ENCODE peak calls at places on chromosome 20, in eight cellular contexts. One of them, this sample, is unnamed.

GRCh38 chr20:21225215-21225947 is 77.8 kb upstream of the XRN2 start:
- DNase-seq in brain microvascular endothelial cell: no peak
- DNase-seq in WTC11: no peak
- DNase-seq in mucosa of descending colon: no peak
- DNase-seq in cardiac fibroblast: peak; percentile 12
- DNase-seq in fibroblast of pulmonary artery: peak; percentile 39
- DNase-seq in HL-60: no peak
- DNase-seq in RWPE1: no peak
- DNase-seq in this sample: no peak

GRCh38 chr20:36035720-36036119 is 67.3 kb downstream of the CNBD2 start:
- DNase-seq in brain microvascular endothelial cell: no peak
- DNase-seq in WTC11: no peak
- DNase-seq in mucosa of descending colon: no peak
- DNase-seq in cardiac fibroblast: no peak
- DNase-seq in fibroblast of pulmonary artery: no peak
- DNase-seq in HL-60: no peak
- DNase-seq in RWPE1: peak; percentile 97
- DNase-seq in this sample: peak; percentile 67

GRCh38 chr20:32605167-32605656 is 20.1 kb upstream of the NOL4L start:
- DNase-seq in brain microvascular endothelial cell: peak; percentile 14
- DNase-seq in WTC11: no peak
- DNase-seq in mucosa of descending colon: no peak
- DNase-seq in cardiac fibroblast: peak; percentile 32
- DNase-seq in fibroblast of pulmonary artery: no peak
- DNase-seq in HL-60: peak; percentile 42
- DNase-seq in RWPE1: no peak
- DNase-seq in this sample: no peak

GRCh38 chr20:1302578-1303541 is 26.1 kb downstream of the SDCBP2 start:
- DNase-seq in brain microvascular endothelial cell: peak; percentile 22
- DNase-seq in WTC11: no peak
- DNase-seq in mucosa of descending colon: peak; percentile 13
- DNase-seq in cardiac fibroblast: peak; percentile 9
- DNase-seq in fibroblast of pulmonary artery: no peak
- DNase-seq in HL-60: no peak
- DNase-seq in RWPE1: peak; percentile 41
- DNase-seq in this sample: peak; percentile 56

GRCh38 chr20:38883081-38883980 is 42.9 kb upstream of the FAM83D start:
- DNase-seq in brain microvascular endothelial cell: peak; percentile 7
- DNase-seq in WTC11: no peak
- DNase-seq in mucosa of descending colon: no peak
- DNase-seq in cardiac fibroblast: peak; percentile 25
- DNase-seq in fibroblast of pulmonary artery: peak; percentile 33
- DNase-seq in HL-60: no peak
- DNase-seq in RWPE1: no peak
- DNase-seq in this sample: peak; percentile 43

GRCh38 chr20:56998438-56998837 is 268.0 kb downstream of the BMP7 start:
- DNase-seq in brain microvascular endothelial cell: no peak
- DNase-seq in WTC11: no peak
- DNase-seq in mucosa of descending colon: no peak
- DNase-seq in cardiac fibroblast: no peak
- DNase-seq in fibroblast of pulmonary artery: no peak
- DNase-seq in HL-60: no peak
- DNase-seq in RWPE1: no peak
- DNase-seq in this sample: no peak

GRCh38 chr20:31605031-31605901 is at the start of gene ID1:
- DNase-seq in brain microvascular endothelial cell: peak; percentile 94
- DNase-seq in WTC11: peak; percentile 95
- DNase-seq in mucosa of descending colon: peak; percentile 95
- DNase-seq in cardiac fibroblast: peak; percentile 96
- DNase-seq in fibroblast of pulmonary artery: peak; percentile 98
- DNase-seq in HL-60: peak; percentile 61
- DNase-seq in RWPE1: peak; percentile 99
- DNase-seq in this sample: peak; percentile 98

GRCh38 chr20:19121463-19121862 is 91.0 kb upstream of the SLC24A3 start:
- DNase-seq in brain microvascular endothelial cell: no peak
- DNase-seq in WTC11: no peak
- DNase-seq in mucosa of descending colon: peak; percentile 43
- DNase-seq in cardiac fibroblast: no peak
- DNase-seq in fibroblast of pulmonary artery: no peak
- DNase-seq in HL-60: no peak
- DNase-seq in RWPE1: no peak
- DNase-seq in this sample: no peak

GRCh38 chr20:56778765-56779195 is 149.7 kb downstream of the TFAP2C start:
- DNase-seq in brain microvascular endothelial cell: peak; percentile 34
- DNase-seq in WTC11: no peak
- DNase-seq in mucosa of descending colon: no peak
- DNase-seq in cardiac fibroblast: peak; percentile 8
- DNase-seq in fibroblast of pulmonary artery: peak; percentile 78
- DNase-seq in HL-60: no peak
- DNase-seq in RWPE1: no peak
- DNase-seq in this sample: peak; percentile 32

GRCh38 chr20:18719426-18719825 is 94.2 kb upstream of the SCP2D1 start:
- DNase-seq in brain microvascular endothelial cell: peak; percentile 53
- DNase-seq in WTC11: no peak
- DNase-seq in mucosa of descending colon: no peak
- DNase-seq in cardiac fibroblast: peak; percentile 19
- DNase-seq in fibroblast of pulmonary artery: peak; percentile 6
- DNase-seq in HL-60: no peak
- DNase-seq in RWPE1: no peak
- DNase-seq in this sample: no peak

GRCh38 chr20:50475879-50476292 is 34.3 kb upstream of the PTPN1 start:
- DNase-seq in brain microvascular endothelial cell: peak; percentile 43
- DNase-seq in WTC11: no peak
- DNase-seq in mucosa of descending colon: peak; percentile 66
- DNase-seq in cardiac fibroblast: peak; percentile 61
- DNase-seq in fibroblast of pulmonary artery: peak; percentile 65
- DNase-seq in HL-60: no peak
- DNase-seq in RWPE1: peak; percentile 70
- DNase-seq in this sample: peak; percentile 54

GRCh38 chr20:58700121-58700780 is 7.7 kb downstream of the NPEPL1 start:
- DNase-seq in brain microvascular endothelial cell: no peak
- DNase-seq in WTC11: peak; percentile 6
- DNase-seq in mucosa of descending colon: no peak
- DNase-seq in cardiac fibroblast: no peak
- DNase-seq in fibroblast of pulmonary artery: no peak
- DNase-seq in HL-60: no peak
- DNase-seq in RWPE1: no peak
- DNase-seq in this sample: no peak

GRCh38 chr20:41181567-41181966 is 44.2 kb downstream of the PLCG1 start:
- DNase-seq in brain microvascular endothelial cell: no peak
- DNase-seq in WTC11: no peak
- DNase-seq in mucosa of descending colon: no peak
- DNase-seq in cardiac fibroblast: no peak
- DNase-seq in fibroblast of pulmonary artery: no peak
- DNase-seq in HL-60: no peak
- DNase-seq in RWPE1: no peak
- DNase-seq in this sample: no peak

GRCh38 chr20:2932497-2932896 is 59.2 kb downstream of the PTPRA start:
- DNase-seq in brain microvascular endothelial cell: no peak
- DNase-seq in WTC11: no peak
- DNase-seq in mucosa of descending colon: no peak
- DNase-seq in cardiac fibroblast: no peak
- DNase-seq in fibroblast of pulmonary artery: no peak
- DNase-seq in HL-60: no peak
- DNase-seq in RWPE1: no peak
- DNase-seq in this sample: no peak

GRCh38 chr20:49385471-49385870 is 97.0 kb downstream of the KCNB1 start:
- DNase-seq in brain microvascular endothelial cell: peak; percentile 33
- DNase-seq in WTC11: no peak
- DNase-seq in mucosa of descending colon: no peak
- DNase-seq in cardiac fibroblast: peak; percentile 58
- DNase-seq in fibroblast of pulmonary artery: peak; percentile 43
- DNase-seq in HL-60: peak; percentile 10
- DNase-seq in RWPE1: peak; percentile 61
- DNase-seq in this sample: peak; percentile 58

DNA sequence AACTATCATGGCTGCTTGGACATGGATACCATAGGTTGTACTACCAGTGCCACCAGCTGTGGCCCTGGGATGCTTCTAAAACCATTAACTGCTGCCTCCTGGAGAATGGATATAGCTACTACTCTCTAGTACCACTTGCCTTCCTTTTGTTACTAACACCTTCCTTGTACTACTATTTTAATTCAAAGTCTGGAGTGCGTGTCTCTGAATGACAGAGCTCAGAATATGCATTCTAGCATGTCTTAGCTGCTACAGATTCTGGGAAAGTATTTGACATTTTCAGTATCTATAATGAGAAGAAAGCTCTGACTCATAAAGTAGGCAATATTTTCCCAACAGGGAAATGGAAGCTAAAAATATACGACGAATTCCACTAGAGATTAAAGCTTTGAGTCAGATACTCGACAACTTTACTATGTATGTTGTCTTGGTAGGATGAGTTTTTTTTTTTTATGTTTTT is 112.3 kb downstream of the PFDN4 start:
- DNase-seq in brain microvascular endothelial cell: peak; percentile 11
- DNase-seq in WTC11: no peak
- DNase-seq in mucosa of descending colon: no peak
- DNase-seq in cardiac fibroblast: peak; percentile 60
- DNase-seq in fibroblast of pulmonary artery: peak; percentile 33
- DNase-seq in HL-60: no peak
- DNase-seq in RWPE1: no peak
- DNase-seq in this sample: no peak
- TF ChIP-seq CTCF in brain microvascular endothelial cell: no peak
- TF ChIP-seq CTCF in WTC11: no peak
- TF ChIP-seq CTCF in mucosa of descending colon: no peak
- TF ChIP-seq CTCF in cardiac fibroblast: no peak
- TF ChIP-seq CTCF in fibroblast of pulmonary artery: no peak
- TF ChIP-seq CTCF in HL-60: no peak
- TF ChIP-seq CTCF in RWPE1: no peak
- TF ChIP-seq CTCF in this sample: no peak

DNA sequence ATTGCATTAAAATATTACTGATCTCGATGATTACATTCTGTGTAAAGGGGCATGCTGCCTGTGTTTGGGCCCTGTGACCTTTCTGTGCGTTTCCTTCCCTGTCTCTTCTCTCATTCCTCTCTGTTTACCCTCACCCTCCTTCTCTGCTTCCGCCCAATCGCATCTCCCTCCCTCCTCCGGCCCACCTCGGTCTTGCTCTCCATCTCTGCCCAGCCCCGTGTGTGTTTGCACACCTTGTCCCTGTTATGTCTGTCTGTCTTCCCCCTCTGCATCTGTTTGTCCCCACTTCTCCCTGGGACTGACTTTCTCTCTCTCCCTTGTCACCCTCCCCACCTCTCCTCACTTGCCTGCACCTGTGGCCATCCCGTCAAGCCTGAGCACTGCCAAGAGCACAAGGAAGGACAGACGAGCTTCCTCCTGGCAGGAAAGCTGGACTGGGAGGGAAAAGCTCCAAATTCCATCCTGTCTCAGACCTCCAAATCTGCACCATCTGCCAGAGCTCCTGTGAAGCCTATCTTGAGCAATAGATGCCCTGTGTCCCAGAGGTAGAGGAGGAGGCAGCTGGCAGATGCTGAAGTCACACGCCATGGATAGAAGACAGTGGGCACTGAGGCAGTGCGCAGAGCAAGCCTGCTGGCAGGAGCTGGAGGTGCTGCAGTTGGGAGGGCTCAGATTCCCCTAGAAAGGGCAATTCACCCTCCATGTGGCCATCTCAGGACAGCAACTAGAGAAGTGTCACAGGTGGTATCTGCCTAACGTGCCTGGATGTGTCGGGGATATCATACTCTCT is 172.3 kb downstream of the PTPRT start:
- DNase-seq in brain microvascular endothelial cell: no peak
- DNase-seq in WTC11: no peak
- DNase-seq in mucosa of descending colon: no peak
- DNase-seq in cardiac fibroblast: no peak
- DNase-seq in fibroblast of pulmonary artery: no peak
- DNase-seq in HL-60: no peak
- DNase-seq in RWPE1: no peak
- DNase-seq in this sample: no peak
- TF ChIP-seq CTCF in brain microvascular endothelial cell: no peak
- TF ChIP-seq CTCF in WTC11: no peak
- TF ChIP-seq CTCF in mucosa of descending colon: no peak
- TF ChIP-seq CTCF in cardiac fibroblast: no peak
- TF ChIP-seq CTCF in fibroblast of pulmonary artery: no peak
- TF ChIP-seq CTCF in HL-60: no peak
- TF ChIP-seq CTCF in RWPE1: no peak
- TF ChIP-seq CTCF in this sample: no peak

GRCh38 chr20:60223174-60223573 is 265.0 kb downstream of the CDH26 start:
- DNase-seq in brain microvascular endothelial cell: no peak
- DNase-seq in WTC11: no peak
- DNase-seq in mucosa of descending colon: no peak
- DNase-seq in cardiac fibroblast: no peak
- DNase-seq in fibroblast of pulmonary artery: no peak
- DNase-seq in HL-60: no peak
- DNase-seq in RWPE1: no peak
- DNase-seq in this sample: no peak

GRCh38 chr20:60221593-60221992 is 263.4 kb downstream of the CDH26 start:
- DNase-seq in brain microvascular endothelial cell: no peak
- DNase-seq in WTC11: no peak
- DNase-seq in mucosa of descending colon: no peak
- DNase-seq in cardiac fibroblast: no peak
- DNase-seq in fibroblast of pulmonary artery: no peak
- DNase-seq in HL-60: no peak
- DNase-seq in RWPE1: no peak
- DNase-seq in this sample: no peak

GRCh38 chr20:60222497-60222896 is 264.3 kb downstream of the CDH26 start:
- DNase-seq in brain microvascular endothelial cell: no peak
- DNase-seq in WTC11: no peak
- DNase-seq in mucosa of descending colon: no peak
- DNase-seq in cardiac fibroblast: no peak
- DNase-seq in fibroblast of pulmonary artery: no peak
- DNase-seq in HL-60: no peak
- DNase-seq in RWPE1: no peak
- DNase-seq in this sample: no peak

GRCh38 chr20:60228255-60228654 is 270.0 kb downstream of the CDH26 start:
- DNase-seq in brain microvascular endothelial cell: no peak
- DNase-seq in WTC11: no peak
- DNase-seq in mucosa of descending colon: no peak
- DNase-seq in cardiac fibroblast: no peak
- DNase-seq in fibroblast of pulmonary artery: no peak
- DNase-seq in HL-60: peak; percentile 22
- DNase-seq in RWPE1: no peak
- DNase-seq in this sample: no peak

GRCh38 chr20:60224914-60225313 is 266.7 kb downstream of the CDH26 start:
- DNase-seq in brain microvascular endothelial cell: no peak
- DNase-seq in WTC11: peak; percentile 55
- DNase-seq in mucosa of descending colon: no peak
- DNase-seq in cardiac fibroblast: peak; percentile 39
- DNase-seq in fibroblast of pulmonary artery: peak; percentile 1
- DNase-seq in HL-60: no peak
- DNase-seq in RWPE1: no peak
- DNase-seq in this sample: peak; percentile 43
- TF ChIP-seq CTCF in brain microvascular endothelial cell: peak; percentile 79
- TF ChIP-seq CTCF in WTC11: peak; percentile 30
- TF ChIP-seq CTCF in mucosa of descending colon: no peak
- TF ChIP-seq CTCF in cardiac fibroblast: peak; percentile 61
- TF ChIP-seq CTCF in fibroblast of pulmonary artery: peak; percentile 24
- TF ChIP-seq CTCF in HL-60: peak; percentile 22
- TF ChIP-seq CTCF in RWPE1: peak; percentile 45
- TF ChIP-seq CTCF in this sample: peak; percentile 39

DNA sequence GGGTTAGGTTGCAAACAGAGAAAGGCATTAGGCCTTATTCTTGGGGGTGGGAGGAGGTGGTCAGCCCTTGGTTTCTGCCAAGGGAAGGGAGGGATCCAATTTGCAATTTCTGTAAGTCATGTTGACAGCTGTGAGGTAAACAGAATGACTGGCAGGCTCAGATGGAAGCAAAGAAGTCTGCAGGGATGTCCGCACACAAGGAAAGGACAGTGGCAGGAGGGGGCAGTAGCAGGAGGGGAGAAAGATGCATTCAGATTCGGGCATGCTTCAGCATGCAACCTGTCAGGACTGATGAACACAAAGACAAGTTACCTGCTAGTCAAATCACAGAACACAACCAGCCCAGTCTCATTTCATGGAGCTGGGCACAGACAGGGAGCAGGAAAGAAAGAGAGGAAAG is 217.9 kb upstream of the FOXA2 start:
- DNase-seq in brain microvascular endothelial cell: no peak
- DNase-seq in WTC11: no peak
- DNase-seq in mucosa of descending colon: no peak
- DNase-seq in cardiac fibroblast: no peak
- DNase-seq in fibroblast of pulmonary artery: no peak
- DNase-seq in HL-60: no peak
- DNase-seq in RWPE1: peak; percentile 53
- DNase-seq in this sample: no peak
- TF ChIP-seq CTCF in brain microvascular endothelial cell: no peak
- TF ChIP-seq CTCF in WTC11: no peak
- TF ChIP-seq CTCF in mucosa of descending colon: no peak
- TF ChIP-seq CTCF in cardiac fibroblast: no peak
- TF ChIP-seq CTCF in fibroblast of pulmonary artery: no peak
- TF ChIP-seq CTCF in HL-60: no peak
- TF ChIP-seq CTCF in RWPE1: no peak
- TF ChIP-seq CTCF in this sample: no peak

This sample was measured in MCF 10A.